ENCODE peak calls at places on chromosomes 2 and 18, in nine cellular contexts. One of them, this sample, is unnamed.

GRCh38 chr18:478679-479078 is 21.8 kb downstream of the COLEC12 start:
- DNase-seq in CD8-positive, alpha-beta memory T cell: no peak
- DNase-seq in right atrium auricular region: no peak
- DNase-seq in T-helper 9 cell: no peak
- DNase-seq in activated CD4-positive, alpha-beta T cell treated with anti-CD3 and anti-CD28 coated beads, Interleukin-2, amount 50 U/mL, for 1 hour: no peak
- DNase-seq in activated CD8-positive, alpha-beta memory T cell treated with anti-CD3 and anti-CD28 coated beads, Interleukin-2, amount 50 U/mL, for 48 hours: no peak
- DNase-seq in naive thymus-derived CD8-positive, alpha-beta T cell: no peak
- DNase-seq in AG09319: no peak
- DNase-seq in Calu3: no peak
- DNase-seq in this sample: no peak

GRCh38 chr2:191845248-191845715 is 1.6 kb downstream of the CAVIN2 start:
- DNase-seq in activated CD8-positive, alpha-beta memory T cell treated with anti-CD3 and anti-CD28 coated beads, Interleukin-2, amount 50 U/mL, for 48 hours: no peak
- DNase-seq in naive thymus-derived CD8-positive, alpha-beta T cell: no peak
- DNase-seq in activated CD4-positive, alpha-beta T cell treated with anti-CD3 and anti-CD28 coated beads, Interleukin-2, amount 50 U/mL, for 1 hour: no peak
- DNase-seq in Calu3: no peak
- DNase-seq in AG09319: no peak
- DNase-seq in T-helper 9 cell: no peak
- DNase-seq in right atrium auricular region: peak
- DNase-seq in CD8-positive, alpha-beta memory T cell: no peak
- DNase-seq in this sample: no peak

GRCh38 chr2:43537137-43537536 is 58.7 kb downstream of the THADA start:
- DNase-seq in T-helper 9 cell: no peak
- DNase-seq in activated CD8-positive, alpha-beta memory T cell treated with anti-CD3 and anti-CD28 coated beads, Interleukin-2, amount 50 U/mL, for 48 hours: no peak
- DNase-seq in right atrium auricular region: no peak
- DNase-seq in AG09319: no peak
- DNase-seq in activated CD4-positive, alpha-beta T cell treated with anti-CD3 and anti-CD28 coated beads, Interleukin-2, amount 50 U/mL, for 1 hour: no peak
- DNase-seq in CD8-positive, alpha-beta memory T cell: no peak
- DNase-seq in Calu3: no peak
- DNase-seq in naive thymus-derived CD8-positive, alpha-beta T cell: no peak
- DNase-seq in this sample: no peak

GRCh38 chr2:196066794-196067382 is 1.7 kb downstream of the DNAH7 start:
- DNase-seq in CD8-positive, alpha-beta memory T cell: no peak
- DNase-seq in right atrium auricular region: no peak
- DNase-seq in T-helper 9 cell: no peak
- DNase-seq in Calu3: no peak
- DNase-seq in activated CD8-positive, alpha-beta memory T cell treated with anti-CD3 and anti-CD28 coated beads, Interleukin-2, amount 50 U/mL, for 48 hours: no peak
- DNase-seq in AG09319: no peak
- DNase-seq in naive thymus-derived CD8-positive, alpha-beta T cell: no peak
- DNase-seq in activated CD4-positive, alpha-beta T cell treated with anti-CD3 and anti-CD28 coated beads, Interleukin-2, amount 50 U/mL, for 1 hour: no peak
- DNase-seq in this sample: no peak

GRCh38 chr18:28086530-28087172 is 90.3 kb downstream of the CDH2 start:
- DNase-seq in T-helper 9 cell: no peak
- DNase-seq in Calu3: no peak
- DNase-seq in naive thymus-derived CD8-positive, alpha-beta T cell: no peak
- DNase-seq in AG09319: no peak
- DNase-seq in right atrium auricular region: no peak
- DNase-seq in activated CD4-positive, alpha-beta T cell treated with anti-CD3 and anti-CD28 coated beads, Interleukin-2, amount 50 U/mL, for 1 hour: no peak
- DNase-seq in CD8-positive, alpha-beta memory T cell: no peak
- DNase-seq in activated CD8-positive, alpha-beta memory T cell treated with anti-CD3 and anti-CD28 coated beads, Interleukin-2, amount 50 U/mL, for 48 hours: no peak
- DNase-seq in this sample: no peak

GRCh38 chr2:159091981-159092380 is 123.5 kb downstream of the TANC1 start:
- DNase-seq in T-helper 9 cell: no peak
- DNase-seq in CD8-positive, alpha-beta memory T cell: no peak
- DNase-seq in right atrium auricular region: no peak
- DNase-seq in Calu3: no peak
- DNase-seq in AG09319: no peak
- DNase-seq in naive thymus-derived CD8-positive, alpha-beta T cell: no peak
- DNase-seq in activated CD4-positive, alpha-beta T cell treated with anti-CD3 and anti-CD28 coated beads, Interleukin-2, amount 50 U/mL, for 1 hour: no peak
- DNase-seq in activated CD8-positive, alpha-beta memory T cell treated with anti-CD3 and anti-CD28 coated beads, Interleukin-2, amount 50 U/mL, for 48 hours: no peak
- DNase-seq in this sample: no peak

GRCh38 chr2:233449071-233449901 is 95.0 kb downstream of the DGKD start:
- DNase-seq in AG09319: no peak
- DNase-seq in right atrium auricular region: no peak
- DNase-seq in T-helper 9 cell: no peak
- DNase-seq in Calu3: no peak
- DNase-seq in activated CD4-positive, alpha-beta T cell treated with anti-CD3 and anti-CD28 coated beads, Interleukin-2, amount 50 U/mL, for 1 hour: no peak
- DNase-seq in naive thymus-derived CD8-positive, alpha-beta T cell: no peak
- DNase-seq in activated CD8-positive, alpha-beta memory T cell treated with anti-CD3 and anti-CD28 coated beads, Interleukin-2, amount 50 U/mL, for 48 hours: no peak
- DNase-seq in CD8-positive, alpha-beta memory T cell: peak
- DNase-seq in this sample: no peak

GRCh38 chr2:169095631-169096105 is 26.3 kb downstream of the DHRS9 start:
- DNase-seq in activated CD8-positive, alpha-beta memory T cell treated with anti-CD3 and anti-CD28 coated beads, Interleukin-2, amount 50 U/mL, for 48 hours: no peak
- DNase-seq in Calu3: peak
- DNase-seq in right atrium auricular region: no peak
- DNase-seq in CD8-positive, alpha-beta memory T cell: no peak
- DNase-seq in naive thymus-derived CD8-positive, alpha-beta T cell: no peak
- DNase-seq in AG09319: peak
- DNase-seq in T-helper 9 cell: no peak
- DNase-seq in activated CD4-positive, alpha-beta T cell treated with anti-CD3 and anti-CD28 coated beads, Interleukin-2, amount 50 U/mL, for 1 hour: no peak
- DNase-seq in this sample: no peak

GRCh38 chr2:143955416-143956075 is 564.4 kb downstream of the ZEB2 start:
- DNase-seq in T-helper 9 cell: no peak
- DNase-seq in activated CD4-positive, alpha-beta T cell treated with anti-CD3 and anti-CD28 coated beads, Interleukin-2, amount 50 U/mL, for 1 hour: no peak
- DNase-seq in right atrium auricular region: no peak
- DNase-seq in CD8-positive, alpha-beta memory T cell: no peak
- DNase-seq in AG09319: no peak
- DNase-seq in Calu3: no peak
- DNase-seq in naive thymus-derived CD8-positive, alpha-beta T cell: no peak
- DNase-seq in activated CD8-positive, alpha-beta memory T cell treated with anti-CD3 and anti-CD28 coated beads, Interleukin-2, amount 50 U/mL, for 48 hours: no peak
- DNase-seq in this sample: no peak

GRCh38 chr2:171404258-171404657 is 29.5 kb downstream of the METTL8 start:
- DNase-seq in activated CD4-positive, alpha-beta T cell treated with anti-CD3 and anti-CD28 coated beads, Interleukin-2, amount 50 U/mL, for 1 hour: no peak
- DNase-seq in right atrium auricular region: no peak
- DNase-seq in CD8-positive, alpha-beta memory T cell: no peak
- DNase-seq in Calu3: no peak
- DNase-seq in T-helper 9 cell: no peak
- DNase-seq in activated CD8-positive, alpha-beta memory T cell treated with anti-CD3 and anti-CD28 coated beads, Interleukin-2, amount 50 U/mL, for 48 hours: no peak
- DNase-seq in AG09319: no peak
- DNase-seq in naive thymus-derived CD8-positive, alpha-beta T cell: no peak
- DNase-seq in this sample: no peak